ENCODE peak calls at places on chromosomes 7 and 10, in five cellular contexts. One of them, this sample, is unnamed.

GRCh38 chr7:142645777-142646176 is 103.5 kb upstream of the PRSS1 start:
- DNase-seq in fibroblast of lung: no peak
- DNase-seq in mucosa of descending colon: no peak
- DNase-seq in esophagus squamous epithelium: no peak
- DNase-seq in heart left ventricle: no peak
- DNase-seq in this sample: no peak

GRCh38 chr10:96532523-96532922 is 18.8 kb upstream of the TLL2 start:
- DNase-seq in esophagus squamous epithelium: no peak
- DNase-seq in mucosa of descending colon: no peak
- DNase-seq in fibroblast of lung: peak; percentile 28
- DNase-seq in heart left ventricle: no peak
- DNase-seq in this sample: no peak

GRCh38 chr7:82595176-82595575 is 151.6 kb upstream of the CACNA2D1 start:
- DNase-seq in esophagus squamous epithelium: no peak
- DNase-seq in mucosa of descending colon: no peak
- DNase-seq in heart left ventricle: no peak
- DNase-seq in fibroblast of lung: no peak
- DNase-seq in this sample: no peak

GRCh38 chr10:79063661-79064490 is 4.9 kb upstream of the ZMIZ1 start:
- DNase-seq in mucosa of descending colon: peak; percentile 71
- DNase-seq in fibroblast of lung: no peak
- DNase-seq in esophagus squamous epithelium: no peak
- DNase-seq in heart left ventricle: peak; percentile 19
- DNase-seq in this sample: no peak

GRCh38 chr10:133231946-133232574 is 2.0 kb downstream of the UTF1 start:
- DNase-seq in mucosa of descending colon: no peak
- DNase-seq in fibroblast of lung: no peak
- DNase-seq in heart left ventricle: no peak
- DNase-seq in esophagus squamous epithelium: no peak
- DNase-seq in this sample: no peak

GRCh38 chr10:44393834-44394547 is 9.1 kb upstream of the CXCL12 start:
- DNase-seq in fibroblast of lung: no peak
- DNase-seq in mucosa of descending colon: no peak
- DNase-seq in heart left ventricle: no peak
- DNase-seq in esophagus squamous epithelium: no peak
- DNase-seq in this sample: no peak

GRCh38 chr10:26540601-26541000 is 102.5 kb downstream of the APBB1IP start:
- DNase-seq in esophagus squamous epithelium: no peak
- DNase-seq in mucosa of descending colon: no peak
- DNase-seq in heart left ventricle: no peak
- DNase-seq in fibroblast of lung: no peak
- DNase-seq in this sample: no peak

GRCh38 chr7:44505595-44505994 is 15.1 kb upstream of the NUDCD3 start:
- DNase-seq in mucosa of descending colon: no peak
- DNase-seq in fibroblast of lung: no peak
- DNase-seq in heart left ventricle: no peak
- DNase-seq in esophagus squamous epithelium: no peak
- DNase-seq in this sample: no peak

GRCh38 chr7:137985897-137986251 is 16.0 kb downstream of the CREB3L2 start:
- DNase-seq in mucosa of descending colon: no peak
- DNase-seq in fibroblast of lung: no peak
- DNase-seq in esophagus squamous epithelium: no peak
- DNase-seq in heart left ventricle: no peak
- DNase-seq in this sample: no peak

GRCh38 chr7:101162551-101163280 is 2.7 kb downstream of the VGF start:
- DNase-seq in mucosa of descending colon: peak; percentile 74
- DNase-seq in esophagus squamous epithelium: no peak
- DNase-seq in heart left ventricle: peak; percentile 69
- DNase-seq in fibroblast of lung: peak; percentile 55
- DNase-seq in this sample: no peak

GRCh38 chr7:74013539-74014272 is 14.3 kb upstream of the ELN start:
- DNase-seq in heart left ventricle: no peak
- DNase-seq in fibroblast of lung: no peak
- DNase-seq in esophagus squamous epithelium: no peak
- DNase-seq in mucosa of descending colon: no peak
- DNase-seq in this sample: peak; percentile 73

GRCh38 chr7:118153551-118154177 is 30.3 kb upstream of the LSM8 start:
- DNase-seq in fibroblast of lung: peak; percentile 51
- DNase-seq in esophagus squamous epithelium: no peak
- DNase-seq in heart left ventricle: no peak
- DNase-seq in mucosa of descending colon: no peak
- DNase-seq in this sample: no peak

GRCh38 chr10:91123246-91123645 is 97.2 kb upstream of the PCGF5 start:
- DNase-seq in mucosa of descending colon: no peak
- DNase-seq in esophagus squamous epithelium: no peak
- DNase-seq in fibroblast of lung: no peak
- DNase-seq in heart left ventricle: no peak
- DNase-seq in this sample: no peak

GRCh38 chr10:21769041-21769440 is 234.5 kb downstream of the DNAJC1 start:
- DNase-seq in mucosa of descending colon: no peak
- DNase-seq in esophagus squamous epithelium: no peak
- DNase-seq in heart left ventricle: no peak
- DNase-seq in fibroblast of lung: no peak
- DNase-seq in this sample: no peak

GRCh38 chr7:140316165-140316661 is 82.1 kb downstream of the SLC37A3 start:
- DNase-seq in fibroblast of lung: peak; percentile 62
- DNase-seq in esophagus squamous epithelium: no peak
- DNase-seq in mucosa of descending colon: peak; percentile 70
- DNase-seq in heart left ventricle: peak; percentile 82
- DNase-seq in this sample: peak; percentile 87

GRCh38 chr10:117924820-117925219 is 121.9 kb downstream of the RAB11FIP2 start:
- DNase-seq in esophagus squamous epithelium: no peak
- DNase-seq in mucosa of descending colon: no peak
- DNase-seq in heart left ventricle: no peak
- DNase-seq in fibroblast of lung: no peak
- DNase-seq in this sample: no peak

GRCh38 chr10:1047937-1048336 is 982 bp downstream of the IDI1 start:
- DNase-seq in mucosa of descending colon: no peak
- DNase-seq in heart left ventricle: no peak
- DNase-seq in esophagus squamous epithelium: no peak
- DNase-seq in fibroblast of lung: no peak
- DNase-seq in this sample: no peak

GRCh38 chr10:89852872-89853271 is 151.5 kb downstream of the KIF20B start:
- DNase-seq in fibroblast of lung: no peak
- DNase-seq in mucosa of descending colon: no peak
- DNase-seq in esophagus squamous epithelium: no peak
- DNase-seq in heart left ventricle: no peak
- DNase-seq in this sample: no peak

GRCh38 chr10:93334901-93335312 is 147.2 kb downstream of the MYOF start:
- DNase-seq in heart left ventricle: no peak
- DNase-seq in fibroblast of lung: no peak
- DNase-seq in mucosa of descending colon: no peak
- DNase-seq in esophagus squamous epithelium: no peak
- DNase-seq in this sample: no peak

GRCh38 chr7:44057849-44058758 is 7.3 kb downstream of the PGAM2 start:
- DNase-seq in heart left ventricle: no peak
- DNase-seq in mucosa of descending colon: no peak
- DNase-seq in fibroblast of lung: no peak
- DNase-seq in esophagus squamous epithelium: no peak
- DNase-seq in this sample: no peak

GRCh38 chr10:100866010-100866409 is 46.8 kb upstream of the SLF2 start:
- DNase-seq in esophagus squamous epithelium: no peak
- DNase-seq in mucosa of descending colon: no peak
- DNase-seq in fibroblast of lung: no peak
- DNase-seq in heart left ventricle: no peak
- DNase-seq in this sample: no peak

GRCh38 chr10:76111986-76112825 is 680.8 kb downstream of the LRMDA start:
- DNase-seq in fibroblast of lung: no peak
- DNase-seq in esophagus squamous epithelium: no peak
- DNase-seq in heart left ventricle: no peak
- DNase-seq in mucosa of descending colon: peak; percentile 47
- DNase-seq in this sample: no peak

GRCh38 chr7:1428941-1429444 is 30.3 kb downstream of the MICALL2 start:
- DNase-seq in esophagus squamous epithelium: no peak
- DNase-seq in mucosa of descending colon: no peak
- DNase-seq in fibroblast of lung: no peak
- DNase-seq in heart left ventricle: no peak
- DNase-seq in this sample: no peak

GRCh38 chr7:155466142-155466813 is 8.3 kb downstream of the EN2 start:
- DNase-seq in fibroblast of lung: no peak
- DNase-seq in heart left ventricle: no peak
- DNase-seq in esophagus squamous epithelium: no peak
- DNase-seq in mucosa of descending colon: no peak
- DNase-seq in this sample: no peak

GRCh38 chr10:123569436-123570010 is 96.6 kb upstream of the GPR26 start:
- DNase-seq in mucosa of descending colon: no peak
- DNase-seq in heart left ventricle: no peak
- DNase-seq in fibroblast of lung: no peak
- DNase-seq in esophagus squamous epithelium: no peak
- DNase-seq in this sample: no peak
- H3K4me3 ChIP-seq in mucosa of descending colon: no peak overlapping the region
- H3K4me3 ChIP-seq in heart left ventricle: no peak overlapping the region
- H3K4me3 ChIP-seq in fibroblast of lung: no peak overlapping the region
- H3K4me3 ChIP-seq in esophagus squamous epithelium: no peak overlapping the region
- H3K4me3 ChIP-seq in this sample: no peak overlapping the region

GRCh38 chr7:103117016-103117415 is 31.9 kb downstream of the NAPEPLD start:
- DNase-seq in fibroblast of lung: no peak
- DNase-seq in mucosa of descending colon: no peak
- DNase-seq in esophagus squamous epithelium: no peak
- DNase-seq in heart left ventricle: no peak
- DNase-seq in this sample: no peak

GRCh38 chr7:103117465-103117864 is 31.4 kb downstream of the NAPEPLD start:
- DNase-seq in esophagus squamous epithelium: no peak
- DNase-seq in mucosa of descending colon: no peak
- DNase-seq in heart left ventricle: no peak
- DNase-seq in fibroblast of lung: no peak
- DNase-seq in this sample: no peak

GRCh38 chr7:103121641-103122040 is 27.3 kb downstream of the NAPEPLD start:
- DNase-seq in mucosa of descending colon: no peak
- DNase-seq in fibroblast of lung: no peak
- DNase-seq in heart left ventricle: no peak
- DNase-seq in esophagus squamous epithelium: no peak
- DNase-seq in this sample: no peak

GRCh38 chr7:103116511-103116910 is 32.4 kb downstream of the NAPEPLD start:
- DNase-seq in fibroblast of lung: no peak
- DNase-seq in mucosa of descending colon: no peak
- DNase-seq in esophagus squamous epithelium: no peak
- DNase-seq in heart left ventricle: no peak
- DNase-seq in this sample: no peak

DNA sequence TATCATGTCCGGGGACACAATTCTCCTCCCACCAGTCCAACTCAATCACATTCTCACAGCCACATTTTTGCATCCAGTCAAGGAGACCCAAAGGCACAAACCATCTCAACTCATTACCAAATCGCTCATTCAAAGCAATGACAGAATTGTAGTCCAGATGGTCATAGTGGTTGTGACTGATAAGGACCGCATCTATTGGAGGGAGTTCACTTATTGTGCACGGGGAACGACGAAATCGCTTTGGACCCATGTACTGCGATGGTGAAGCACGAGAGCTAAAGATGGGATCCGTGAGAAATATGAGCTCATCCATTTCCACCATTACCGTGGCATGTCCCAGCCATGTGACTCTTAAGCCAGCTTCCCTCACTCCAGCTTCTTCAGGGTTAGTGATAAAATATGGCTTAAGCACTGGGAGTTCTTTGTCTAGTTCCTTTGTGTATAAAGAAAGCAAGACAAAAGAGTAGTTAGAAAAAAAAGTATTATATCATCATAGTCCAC is 29.1 kb downstream of the NAPEPLD start:
- DNase-seq in heart left ventricle: no peak
- DNase-seq in esophagus squamous epithelium: no peak
- DNase-seq in mucosa of descending colon: no peak
- DNase-seq in fibroblast of lung: no peak
- DNase-seq in this sample: no peak
- H3K36me3 ChIP-seq in heart left ventricle: no peaks in the 10 kb centered on the region
- H3K36me3 ChIP-seq in esophagus squamous epithelium: no peaks in the 10 kb centered on the region
- H3K36me3 ChIP-seq in mucosa of descending colon: no peaks in the 10 kb centered on the region
- H3K36me3 ChIP-seq in fibroblast of lung: no peaks in the 10 kb centered on the region
- H3K36me3 ChIP-seq in this sample: no peaks in the 10 kb centered on the region

DNA sequence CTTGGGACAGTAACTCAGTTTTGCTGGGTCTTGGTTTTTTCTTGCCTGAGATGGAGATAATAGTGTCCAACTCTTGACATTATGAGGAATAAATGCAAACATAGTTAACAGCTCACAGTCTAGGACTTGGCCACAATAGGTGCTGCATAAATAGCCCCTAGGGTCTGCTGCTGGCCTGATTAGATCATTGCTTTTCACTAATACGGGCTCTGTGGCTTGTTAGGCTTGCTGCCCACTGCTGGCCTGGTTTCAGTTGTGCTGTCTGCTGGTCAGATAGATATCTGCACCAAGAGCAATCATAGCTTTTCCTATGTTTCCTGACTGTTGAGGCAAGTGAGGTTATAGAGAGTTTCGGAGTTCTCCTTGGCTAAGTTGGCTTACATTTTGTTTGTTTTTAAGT is 246.1 kb downstream of the DNAJB9 start:
- DNase-seq in fibroblast of lung: no peak
- DNase-seq in esophagus squamous epithelium: no peak
- DNase-seq in heart left ventricle: no peak
- DNase-seq in mucosa of descending colon: no peak
- DNase-seq in this sample: no peak
- TF ChIP-seq CTCF in fibroblast of lung: no peak
- TF ChIP-seq CTCF in esophagus squamous epithelium: no peak
- TF ChIP-seq CTCF in heart left ventricle: no peak
- TF ChIP-seq CTCF in mucosa of descending colon: no peak
- TF ChIP-seq CTCF in this sample: no peak

GRCh38 chr10:13706604-13707003 is 119.8 kb downstream of the PRPF18 start:
- DNase-seq in mucosa of descending colon: no peak
- DNase-seq in fibroblast of lung: peak; percentile 47
- DNase-seq in heart left ventricle: no peak
- DNase-seq in esophagus squamous epithelium: no peak
- DNase-seq in this sample: no peak

GRCh38 chr10:13703997-13704536 is 117.3 kb downstream of the PRPF18 start:
- DNase-seq in fibroblast of lung: no peak
- DNase-seq in heart left ventricle: no peak
- DNase-seq in esophagus squamous epithelium: no peak
- DNase-seq in mucosa of descending colon: no peak
- DNase-seq in this sample: no peak

GRCh38 chr10:13704969-13705368 is 118.2 kb downstream of the PRPF18 start:
- DNase-seq in heart left ventricle: no peak
- DNase-seq in esophagus squamous epithelium: no peak
- DNase-seq in fibroblast of lung: no peak
- DNase-seq in mucosa of descending colon: no peak
- DNase-seq in this sample: no peak

GRCh38 chr10:13706175-13706574 is 119.4 kb downstream of the PRPF18 start:
- DNase-seq in mucosa of descending colon: no peak
- DNase-seq in heart left ventricle: no peak
- DNase-seq in esophagus squamous epithelium: no peak
- DNase-seq in fibroblast of lung: no peak
- DNase-seq in this sample: no peak

DNA sequence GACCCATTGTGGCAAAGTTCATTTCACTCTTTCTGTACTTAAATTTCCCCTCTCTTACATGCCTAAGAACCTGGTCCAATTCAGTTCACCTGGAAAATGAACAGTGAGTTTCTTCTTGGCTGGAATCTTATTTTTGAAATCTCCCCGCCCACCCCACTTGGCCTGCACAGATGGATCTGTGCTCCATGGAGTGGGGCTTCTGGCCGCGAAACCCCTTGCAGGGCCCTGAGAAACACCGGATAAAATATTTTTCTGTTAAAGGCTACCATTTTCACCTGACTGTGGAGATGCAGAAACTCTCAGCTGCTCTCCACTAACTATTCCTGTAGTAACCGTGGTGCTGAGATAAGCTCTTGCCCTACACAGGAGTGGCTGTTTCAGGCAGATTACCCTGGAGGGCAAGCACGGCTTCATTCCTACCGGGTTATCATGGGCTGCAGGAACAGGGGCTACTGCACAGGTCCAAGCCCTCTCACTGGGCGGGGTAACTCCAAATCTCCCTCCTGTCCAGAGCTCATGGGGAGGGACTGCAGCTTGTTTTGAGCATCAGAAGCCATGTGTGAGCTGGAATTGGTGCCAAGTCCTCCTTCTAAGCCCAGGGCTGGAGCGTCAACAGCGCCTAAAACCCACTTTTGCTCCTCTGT is 118.9 kb downstream of the PRPF18 start:
- DNase-seq in esophagus squamous epithelium: no peak
- DNase-seq in mucosa of descending colon: no peak
- DNase-seq in heart left ventricle: no peak
- DNase-seq in fibroblast of lung: peak; percentile 49
- DNase-seq in this sample: no peak
- H3K4me3 ChIP-seq in esophagus squamous epithelium: peak overlapping the region; percentile 68
- H3K4me3 ChIP-seq in mucosa of descending colon: no peak overlapping the region
- H3K4me3 ChIP-seq in heart left ventricle: peak overlapping the region; percentile 70
- H3K4me3 ChIP-seq in fibroblast of lung: peak overlapping the region; percentile 63
- H3K4me3 ChIP-seq in this sample: no peak overlapping the region

This sample was measured in thoracic aorta.